ENCODE peak calls at places on chromosomes 13 and 19, in seven cellular contexts. C, Z, O, D, S, I and L are unnamed samples.

GRCh38 chr13:27283906-27284523 is 13.4 kb downstream of the RASL11A start:
- DNase-seq in C (no peak), Z (no peak), O (no peak), D (peak; percentile 44), S (no peak), I (no peak), L (no peak)

GRCh38 chr19:43651758-43652545 is 12.3 kb upstream of the CADM4 start:
- DNase-seq in C (peak; percentile 75), Z (no peak), O (no peak), D (peak; percentile 72), S (peak; percentile 65), I (peak; percentile 48), L (peak; percentile 20)

GRCh38 chr19:19866599-19867248 is 1.0 kb downstream of the ZNF253 start:
- DNase-seq in C (peak; percentile 83), Z (peak; percentile 35), O (no peak), D (peak; percentile 17), S (no peak), I (no peak), L (no peak)

GRCh38 chr19:4088975-4089374 is 22.3 kb upstream of the ZBTB7A start:
- DNase-seq in C (no peak), Z (peak; percentile 47), O (no peak), D (no peak), S (no peak), I (no peak), L (no peak)

GRCh38 chr19:52099497-52100138 is 4.1 kb upstream of the ZNF841 start:
- DNase-seq in C (no peak), Z (no peak), O (no peak), D (no peak), S (no peak), I (no peak), L (no peak)

GRCh38 chr13:70333752-70334151 is 225.5 kb upstream of the KLHL1 start:
- DNase-seq in C (no peak), Z (no peak), O (no peak), D (no peak), S (no peak), I (no peak), L (no peak)

GRCh38 chr13:83272076-83272475 is 610.2 kb downstream of the SLITRK1 start:
- DNase-seq in C (no peak), Z (no peak), O (no peak), D (no peak), S (no peak), I (no peak), L (no peak)

GRCh38 chr13:52925221-52925620 is 76.8 kb upstream of the PCDH8 start:
- DNase-seq in C (no peak), Z (no peak), O (no peak), D (no peak), S (no peak), I (peak; percentile 25), L (no peak)

GRCh38 chr13:50156140-50156539 is 140.9 kb downstream of the KCNRG start:
- DNase-seq in C (no peak), Z (no peak), O (no peak), D (peak; percentile 62), S (peak; percentile 78), I (no peak), L (no peak)

GRCh38 chr19:33815410-33816340 is 19.0 kb downstream of the KCTD15 start:
- DNase-seq in C (no peak), Z (no peak), O (no peak), D (no peak), S (peak; percentile 34), I (no peak), L (no peak)

GRCh38 chr13:23979361-23980159 is 82.3 kb upstream of the C1QTNF9B start:
- DNase-seq in C (peak; percentile 81), Z (peak; percentile 17), O (no peak), D (peak; percentile 81), S (peak; percentile 82), I (peak; percentile 81), L (no peak)

GRCh38 chr19:9531933-9532332 is 6.5 kb downstream of the ZNF426 start:
- DNase-seq in C (no peak), Z (no peak), O (no peak), D (no peak), S (peak; percentile 45), I (no peak), L (no peak)
- H3K9me3 ChIP-seq in C (peaks cover 49% of the 10 kb centered on the region), Z (peaks cover 49% of the 10 kb centered on the region), O (peaks cover 77% of the 10 kb centered on the region), D (peaks cover 13% of the 10 kb centered on the region), S (peaks cover 79% of the 10 kb centered on the region), I (peaks cover 76% of the 10 kb centered on the region), L (peaks cover 51% of the 10 kb centered on the region)

DNA sequence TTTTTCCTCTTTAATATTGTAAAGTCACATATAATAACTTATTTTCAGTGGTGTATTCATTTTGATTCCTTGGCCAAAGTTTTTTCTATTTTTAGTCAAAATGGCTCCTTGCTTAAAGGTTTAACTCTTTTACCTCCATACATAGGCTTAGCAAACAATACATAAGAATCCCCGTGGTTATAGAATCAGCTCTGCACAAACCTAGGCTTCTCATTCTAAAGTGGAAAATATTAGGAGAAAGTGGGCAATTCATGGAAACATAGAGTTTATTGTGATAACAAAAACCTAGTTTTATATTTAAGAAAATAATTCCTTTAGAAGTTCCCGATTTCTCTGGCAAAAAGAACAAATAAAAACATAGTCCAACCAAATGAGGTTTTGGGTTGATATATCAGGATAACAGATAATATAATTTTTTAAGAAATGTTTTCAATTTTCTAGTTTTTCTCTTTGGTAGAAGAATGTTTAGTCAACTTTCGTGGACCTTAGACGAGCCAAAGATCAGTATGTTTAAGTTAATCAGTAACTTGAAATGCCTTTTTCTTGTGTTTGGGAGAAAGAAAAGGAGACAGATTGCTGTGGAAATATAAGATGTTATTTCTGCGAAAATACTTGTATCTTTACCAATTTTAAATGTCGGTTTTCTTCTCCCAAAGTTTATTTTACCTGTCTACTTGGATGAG is 93.4 kb upstream of the KLF12 start:
- DNase-seq in C (no peak), Z (no peak), O (no peak), D (no peak), S (no peak), I (no peak), L (no peak)
- H3K9me3 ChIP-seq in C (no peaks in the 10 kb centered on the region), Z (no peaks in the 10 kb centered on the region), O (no peaks in the 10 kb centered on the region), D (no peaks in the 10 kb centered on the region), S (peaks cover 2% of the 10 kb centered on the region), I (no peaks in the 10 kb centered on the region), L (no peaks in the 10 kb centered on the region)

GRCh38 chr19:54608205-54608604 is 14.8 kb downstream of the LILRA1 start:
- DNase-seq in C (no peak), Z (no peak), O (no peak), D (no peak), S (no peak), I (no peak), L (no peak)

GRCh38 chr19:54609356-54609791 is 15.9 kb downstream of the LILRA1 start:
- DNase-seq in C (no peak), Z (no peak), O (no peak), D (no peak), S (no peak), I (no peak), L (no peak)

GRCh38 chr19:54616057-54616456 is 14.2 kb upstream of the LILRB1 start:
- DNase-seq in C (no peak), Z (no peak), O (no peak), D (no peak), S (no peak), I (no peak), L (no peak)

GRCh38 chr19:54608792-54609191 is 15.4 kb downstream of the LILRA1 start:
- DNase-seq in C (no peak), Z (no peak), O (no peak), D (no peak), S (no peak), I (no peak), L (no peak)

DNA sequence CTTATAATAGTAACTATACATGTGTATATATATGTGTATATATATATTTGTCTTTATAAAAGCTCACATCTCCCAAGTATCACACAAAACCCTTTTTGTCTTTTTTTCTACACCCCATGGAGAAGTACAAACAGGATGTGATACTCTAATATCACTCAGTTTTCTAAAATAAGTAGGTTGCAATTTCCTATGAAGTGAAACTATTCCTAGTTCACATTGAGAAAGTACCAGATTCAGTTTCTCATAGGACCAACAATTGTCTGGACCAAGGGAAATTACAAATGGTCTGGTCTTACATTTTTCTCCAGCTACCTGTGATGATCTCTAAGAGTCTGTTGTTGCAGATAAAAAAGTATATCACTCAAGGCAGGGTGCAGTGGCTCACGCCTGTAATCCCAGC is 17.9 kb upstream of the LILRB1 start:
- DNase-seq in C (no peak), Z (no peak), O (no peak), D (no peak), S (no peak), I (no peak), L (no peak)
- H3K9me3 ChIP-seq in C (peaks cover 29% of the 10 kb centered on the region), Z (no peaks in the 10 kb centered on the region), O (no peaks in the 10 kb centered on the region), D (no peaks in the 10 kb centered on the region), S (peaks cover 22% of the 10 kb centered on the region), I (no peaks in the 10 kb centered on the region), L (no peaks in the 10 kb centered on the region)

GRCh38 chr19:57308514-57308913 is 11.8 kb upstream of the ZNF543 start:
- DNase-seq in C (no peak), Z (no peak), O (no peak), D (no peak), S (no peak), I (no peak), L (no peak)

GRCh38 chr19:57302020-57302465 is 18.2 kb upstream of the ZNF543 start:
- DNase-seq in C (no peak), Z (no peak), O (no peak), D (peak; percentile 91), S (peak; percentile 95), I (peak; percentile 74), L (no peak)

GRCh38 chr19:57305056-57305455 is 15.2 kb upstream of the ZNF543 start:
- DNase-seq in C (no peak), Z (no peak), O (no peak), D (no peak), S (no peak), I (no peak), L (no peak)

DNA sequence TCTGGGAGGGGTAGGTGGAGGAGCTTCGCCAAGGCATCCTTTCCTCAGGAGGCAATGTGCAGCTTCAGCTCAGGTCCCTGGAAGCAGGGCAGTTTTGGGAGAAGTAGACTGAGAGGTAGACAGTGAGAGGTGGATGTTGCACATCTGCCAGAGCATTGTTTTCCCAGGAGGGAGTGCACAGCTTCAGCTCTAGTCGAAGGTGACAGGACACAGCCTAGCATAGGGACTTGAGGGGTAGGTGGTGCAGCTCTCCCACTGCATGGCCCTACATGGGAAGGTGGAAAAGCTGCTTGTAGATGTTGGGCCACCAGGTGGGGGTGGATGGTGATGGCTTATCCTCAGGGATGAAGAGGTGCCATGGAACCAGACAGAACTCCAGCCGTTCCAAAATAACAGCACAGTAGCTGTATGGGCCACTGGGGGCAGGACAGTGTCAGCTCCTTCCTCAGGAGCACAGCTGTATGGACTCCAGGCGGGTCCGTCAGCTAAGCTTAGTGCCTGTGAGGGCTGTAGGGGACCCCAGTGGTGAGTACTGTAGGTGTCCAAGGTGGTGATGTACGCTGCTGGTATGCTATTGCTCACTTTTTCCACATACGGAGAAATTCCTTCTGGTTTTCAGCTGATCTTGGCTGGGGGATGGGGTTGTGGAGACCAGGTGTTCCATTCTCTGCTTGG is 17.4 kb upstream of the ZNF543 start:
- DNase-seq in C (no peak), Z (no peak), O (no peak), D (peak; percentile 11), S (no peak), I (no peak), L (no peak)
- H3K9me3 ChIP-seq in C (no peaks in the 10 kb centered on the region), Z (no peaks in the 10 kb centered on the region), O (peaks cover 4% of the 10 kb centered on the region), D (no peaks in the 10 kb centered on the region), S (no peaks in the 10 kb centered on the region), I (no peaks in the 10 kb centered on the region), L (no peaks in the 10 kb centered on the region)